ENCODE peak calls at places on chromosomes 12 and 14, in seven cellular contexts. Y is hypothalamus, I is AG08396, J is neural crest cell, H is HuH-7.5, B is iPS-NIHi11, W is OCI-LY7. D is an unnamed sample.

GRCh38 chr12:66297923-66298322 is 4.4 kb upstream of the HELB start:
- DNase-seq in W (no peak), Y (no peak), I (no peak), B (no peak), H (no peak), J (no peak), D (no peak)

GRCh38 chr14:33280646-33281045 is 342.0 kb downstream of the NPAS3 start:
- DNase-seq in J (no peak), Y (no peak), B (no peak), W (no peak), I (no peak), H (no peak), D (no peak)

GRCh38 chr12:122834921-122835692 is at the start of gene HIP1R:
- DNase-seq in Y (no peak), I (peak; percentile 82), H (peak; percentile 57), B (peak; percentile 84), W (peak; percentile 69), J (peak; percentile 34), D (no peak)

GRCh38 chr14:100533647-100534485 is 53.4 kb downstream of the BEGAIN start:
- DNase-seq in I (peak; percentile 51), J (peak; percentile 0), H (no peak), B (peak; percentile 13), W (no peak), Y (no peak), D (no peak)

GRCh38 chr12:124563809-124564208 is 3.6 kb downstream of the NCOR2 start:
- DNase-seq in W (no peak), Y (no peak), B (no peak), H (no peak), J (no peak), I (no peak), D (no peak)

GRCh38 chr12:104957388-104958008 is 592 bp downstream of the SLC41A2 start:
- DNase-seq in W (no peak), Y (no peak), I (no peak), J (peak; percentile 22), B (no peak), H (peak; percentile 41), D (no peak)

GRCh38 chr12:92879698-92880322 is 49.3 kb downstream of the EEA1 start:
- DNase-seq in W (no peak), H (no peak), I (no peak), Y (no peak), B (no peak), J (no peak), D (peak; percentile 73)

GRCh38 chr14:39177168-39177545 is 2.1 kb downstream of the PNN start:
- DNase-seq in I (no peak), B (no peak), W (no peak), H (no peak), Y (no peak), J (no peak), D (no peak)

GRCh38 chr12:39431797-39432196 is 11.1 kb downstream of the KIF21A start:
- DNase-seq in Y (no peak), I (no peak), B (no peak), W (no peak), J (no peak), H (no peak), D (no peak)

GRCh38 chr12:94831081-94831747 is 172.3 kb downstream of the NDUFA12 start:
- DNase-seq in H (no peak), I (no peak), Y (peak; percentile 17), W (peak; percentile 97), J (no peak), B (no peak), D (no peak)

GRCh38 chr14:78005325-78005724 is 164.8 kb upstream of the NRXN3 start:
- DNase-seq in J (no peak), I (no peak), Y (no peak), W (no peak), H (no peak), B (no peak), D (no peak)

GRCh38 chr14:31712244-31713127 is 151.3 kb downstream of the NUBPL start:
- DNase-seq in I (no peak), H (no peak), J (no peak), Y (no peak), B (no peak), W (no peak), D (no peak)

GRCh38 chr12:77493311-77493710 is 337.4 kb upstream of the NAV3 start:
- DNase-seq in I (peak; percentile 4), J (no peak), H (peak; percentile 11), W (no peak), Y (no peak), B (no peak), D (no peak)

GRCh38 chr14:89078021-89078676 is 253.7 kb downstream of the TTC8 start:
- DNase-seq in W (no peak), I (no peak), H (no peak), J (no peak), Y (no peak), B (no peak), D (no peak)

GRCh38 chr12:59055204-59055839 is 135.0 kb upstream of the LRIG3 start:
- DNase-seq in H (no peak), W (no peak), Y (no peak), I (peak; percentile 32), J (no peak), B (no peak), D (no peak)

GRCh38 chr12:118185602-118186397 is 49.9 kb downstream of the PEBP1 start:
- DNase-seq in H (no peak), I (no peak), Y (no peak), J (no peak), B (no peak), W (no peak), D (no peak)

GRCh38 chr14:94025720-94026119 is 420 bp upstream of the OTUB2 start:
- DNase-seq in Y (no peak), J (no peak), B (no peak), H (no peak), I (no peak), W (no peak), D (no peak)

GRCh38 chr12:75437564-75437963 is 43.0 kb upstream of the GLIPR1 start:
- DNase-seq in H (no peak), J (no peak), I (peak; percentile 9), B (no peak), W (peak; percentile 29), Y (no peak), D (no peak)